ENCODE peak calls at places on chromosomes 2 and 18, in nine cellular contexts. B is colonic mucosa, Y is Peyer's patch, I is brain microvascular endothelial cell, P is tibial nerve, R is tibial artery, J is body of pancreas, H is heart left ventricle, A is heart right ventricle. S is an unnamed sample.

GRCh38 chr2:155662224-155662623 is 670.3 kb downstream of the NR4A2 start:
- DNase-seq in R (no peak), P (no peak), I (no peak), B (no peak), Y (no peak), J (no peak), H (no peak), A (no peak), S (no peak)

GRCh38 chr2:229407170-229407569 is 136.1 kb upstream of the PID1 start:
- DNase-seq in R (peak), A (peak), Y (peak), B (peak), J (peak), P (peak), H (peak), I (peak), S (peak)

GRCh38 chr2:230916218-230916617 is 8.8 kb downstream of the GPR55 start:
- DNase-seq in H (no peak), B (no peak), R (no peak), I (no peak), J (no peak), A (no peak), Y (no peak), P (no peak), S (no peak)

GRCh38 chr2:37665038-37665437 is 6.4 kb downstream of the CDC42EP3 start:
- DNase-seq in I (no peak), R (no peak), Y (no peak), H (no peak), J (no peak), B (no peak), P (no peak), A (no peak), S (no peak)

GRCh38 chr2:42522035-42522434 is 28.3 kb upstream of the KCNG3 start:
- DNase-seq in J (no peak), R (no peak), B (no peak), A (no peak), H (no peak), Y (no peak), P (no peak), I (no peak), S (no peak)

GRCh38 chr2:42047488-42048317 is at the start of gene PKDCC:
- DNase-seq in J (peak), Y (peak), A (peak), P (peak), B (peak), I (no peak), R (peak), H (peak), S (peak)

GRCh38 chr2:45345331-45346305 is 265.4 kb downstream of the SRBD1 start:
- DNase-seq in Y (no peak), I (no peak), B (no peak), J (no peak), P (no peak), A (no peak), H (no peak), R (no peak), S (no peak)

GRCh38 chr2:186459009-186459408 is 27.1 kb upstream of the ZC3H15 start:
- DNase-seq in Y (no peak), A (no peak), R (no peak), J (no peak), H (no peak), I (no peak), B (no peak), P (no peak), S (no peak)

GRCh38 chr2:133326651-133327397 is 241.4 kb downstream of the NCKAP5 start:
- DNase-seq in R (no peak), I (peak), J (no peak), B (no peak), H (no peak), A (no peak), Y (no peak), P (no peak), S (no peak)

GRCh38 chr2:161243873-161244272 is 64.4 kb upstream of the PSMD14 start:
- DNase-seq in J (no peak), A (no peak), P (no peak), I (no peak), H (no peak), B (no peak), R (no peak), Y (no peak), S (no peak)

GRCh38 chr2:78532762-78533399 is 492.6 kb upstream of the REG3G start:
- DNase-seq in A (no peak), R (no peak), P (no peak), B (no peak), I (no peak), J (no peak), H (no peak), Y (no peak), S (no peak)

GRCh38 chr2:14749869-14750268 is 117.4 kb downstream of the LRATD1 start:
- DNase-seq in R (no peak), J (no peak), P (no peak), I (no peak), Y (no peak), B (no peak), H (no peak), A (no peak), S (no peak)

GRCh38 chr2:96157649-96158553 is 12.7 kb upstream of the DUSP2 start:
- DNase-seq in P (no peak), Y (peak), H (no peak), I (peak), J (no peak), R (no peak), B (no peak), A (no peak), S (no peak)

GRCh38 chr2:64124571-64124970 is 19.6 kb downstream of the PELI1 start:
- DNase-seq in A (no peak), J (no peak), H (no peak), R (no peak), B (no peak), P (no peak), I (no peak), Y (no peak), S (no peak)

GRCh38 chr2:210225461-210225798 is 183 bp upstream of the ACADL start:
- DNase-seq in B (peak), A (no peak), Y (no peak), R (no peak), P (no peak), H (no peak), I (peak), J (no peak), S (peak)

GRCh38 chr2:76599732-76600368 is 889.1 kb upstream of the GCFC2 start:
- DNase-seq in B (peak), A (peak), Y (peak), J (peak), H (peak), I (peak), P (peak), R (no peak), S (peak)

GRCh38 chr2:236548179-236548918 is 21.3 kb upstream of the ACKR3 start:
- DNase-seq in J (no peak), I (no peak), R (no peak), P (no peak), H (no peak), A (no peak), B (no peak), Y (no peak), S (no peak)

GRCh38 chr2:1815053-1815452 is 70.7 kb upstream of the PXDN start:
- DNase-seq in A (no peak), I (no peak), B (no peak), H (no peak), R (no peak), Y (no peak), P (no peak), J (no peak), S (no peak)

GRCh38 chr2:85924522-85924921 is 35.7 kb upstream of the ST3GAL5 start:
- DNase-seq in A (peak), B (peak), P (peak), R (peak), H (peak), J (no peak), Y (no peak), I (no peak), S (peak)

GRCh38 chr2:45274190-45274926 is 265.1 kb upstream of the SIX2 start:
- DNase-seq in J (peak), P (no peak), H (no peak), Y (no peak), R (no peak), B (no peak), A (no peak), I (no peak), S (no peak)

GRCh38 chr18:79933765-79934164 is 17.7 kb downstream of the SLC66A2 start:
- DNase-seq in Y (peak), I (peak), B (peak), P (no peak), J (peak), A (no peak), R (peak), H (peak), S (no peak)

GRCh38 chr18:33334781-33335180 is 105.7 kb downstream of the CCDC178 start:
- DNase-seq in A (no peak), R (no peak), P (no peak), H (no peak), Y (no peak), J (no peak), B (no peak), I (no peak), S (no peak)

GRCh38 chr2:100752628-100753333 is 67.2 kb upstream of the NPAS2 start:
- DNase-seq in R (no peak), H (no peak), A (no peak), I (peak), Y (no peak), P (no peak), J (no peak), B (no peak), S (peak)

GRCh38 chr18:33184178-33184577 is 256.3 kb downstream of the CCDC178 start:
- DNase-seq in Y (no peak), P (no peak), H (no peak), B (no peak), A (no peak), I (no peak), R (no peak), J (no peak), S (no peak)

GRCh38 chr2:103627301-103627700 is 865.5 kb downstream of the TMEM182 start:
- DNase-seq in A (no peak), R (no peak), P (no peak), I (no peak), J (no peak), B (no peak), Y (no peak), H (no peak), S (no peak)

GRCh38 chr18:27789406-27789805 is 387.5 kb downstream of the CDH2 start:
- DNase-seq in P (no peak), Y (no peak), I (no peak), R (no peak), B (no peak), A (no peak), J (no peak), H (no peak), S (peak)

GRCh38 chr2:11342561-11343343 is 1.7 kb downstream of the ROCK2 start:
- DNase-seq in R (peak), H (no peak), A (no peak), B (peak), I (peak), P (no peak), J (peak), Y (no peak), S (peak)

GRCh38 chr18:36187138-36187825 is at the start of gene MOCOS:
- DNase-seq in P (peak), A (peak), Y (peak), B (peak), I (peak), J (peak), R (peak), H (peak), S (peak)

GRCh38 chr2:43038034-43038719 is 188.2 kb downstream of the ZFP36L2 start:
- DNase-seq in J (no peak), P (no peak), H (no peak), R (no peak), A (no peak), I (no peak), B (no peak), Y (peak), S (no peak)

GRCh38 chr2:177478029-177478428 is 85.5 kb downstream of the AGPS start:
- DNase-seq in R (no peak), Y (no peak), I (peak), B (no peak), J (no peak), A (no peak), P (no peak), H (no peak), S (no peak)

GRCh38 chr2:178282075-178282474 is 87.8 kb downstream of the OSBPL6 start:
- DNase-seq in Y (no peak), B (peak), H (no peak), R (no peak), I (peak), P (no peak), A (no peak), J (no peak), S (peak)

GRCh38 chr2:88967844-88968243 is 276.4 kb downstream of the RPIA start:
- DNase-seq in B (no peak), H (no peak), R (no peak), Y (no peak), J (no peak), A (no peak), P (no peak), I (no peak), S (peak)

GRCh38 chr2:2232167-2232566 is 98.9 kb downstream of the MYT1L start:
- DNase-seq in J (peak), I (no peak), P (no peak), B (no peak), Y (no peak), H (no peak), R (no peak), A (no peak), S (no peak)

GRCh38 chr2:212811036-212811805 is 272.6 kb upstream of the ERBB4 start:
- DNase-seq in I (no peak), B (no peak), Y (no peak), A (no peak), P (no peak), H (no peak), J (no peak), R (no peak), S (no peak)

GRCh38 chr2:29293830-29294438 is 178.7 kb downstream of the CLIP4 start:
- DNase-seq in I (no peak), B (no peak), H (no peak), R (no peak), Y (no peak), A (no peak), J (peak), P (peak), S (peak)

GRCh38 chr2:239903210-239903609 is 121.9 kb downstream of the NDUFA10 start:
- DNase-seq in I (no peak), R (no peak), J (no peak), H (no peak), Y (peak), A (no peak), P (no peak), B (no peak), S (no peak)

GRCh38 chr2:8191427-8191826 is 490.4 kb upstream of the ID2 start:
- DNase-seq in I (no peak), B (no peak), Y (no peak), A (no peak), P (no peak), J (no peak), H (no peak), R (no peak), S (no peak)

GRCh38 chr2:61775956-61776570 is 77.8 kb downstream of the FAM161A start:
- DNase-seq in J (no peak), B (no peak), A (no peak), I (no peak), P (no peak), R (no peak), H (no peak), Y (no peak), S (no peak)

GRCh38 chr18:8040021-8040420 is 472.9 kb downstream of the PTPRM start:
- DNase-seq in A (no peak), B (no peak), R (no peak), Y (no peak), P (no peak), J (no peak), I (no peak), H (no peak), S (no peak)

GRCh38 chr18:4605222-4605621 is 150.1 kb upstream of the DLGAP1 start:
- DNase-seq in A (no peak), R (no peak), J (no peak), H (no peak), Y (no peak), B (no peak), I (no peak), P (no peak), S (no peak)

GRCh38 chr18:4599312-4599711 is 144.2 kb upstream of the DLGAP1 start:
- DNase-seq in J (no peak), A (no peak), I (no peak), Y (no peak), R (no peak), P (no peak), B (no peak), H (no peak), S (no peak)

GRCh38 chr18:4603955-4604354 is 148.8 kb upstream of the DLGAP1 start:
- DNase-seq in H (no peak), Y (no peak), P (no peak), J (no peak), R (no peak), A (no peak), B (no peak), I (no peak), S (no peak)
- TF ChIP-seq CTCF in H (no peak), Y (no peak), P (no peak), J (no peak), R (no peak), A (no peak), B (no peak), I (no peak), S (no peak)

DNA sequence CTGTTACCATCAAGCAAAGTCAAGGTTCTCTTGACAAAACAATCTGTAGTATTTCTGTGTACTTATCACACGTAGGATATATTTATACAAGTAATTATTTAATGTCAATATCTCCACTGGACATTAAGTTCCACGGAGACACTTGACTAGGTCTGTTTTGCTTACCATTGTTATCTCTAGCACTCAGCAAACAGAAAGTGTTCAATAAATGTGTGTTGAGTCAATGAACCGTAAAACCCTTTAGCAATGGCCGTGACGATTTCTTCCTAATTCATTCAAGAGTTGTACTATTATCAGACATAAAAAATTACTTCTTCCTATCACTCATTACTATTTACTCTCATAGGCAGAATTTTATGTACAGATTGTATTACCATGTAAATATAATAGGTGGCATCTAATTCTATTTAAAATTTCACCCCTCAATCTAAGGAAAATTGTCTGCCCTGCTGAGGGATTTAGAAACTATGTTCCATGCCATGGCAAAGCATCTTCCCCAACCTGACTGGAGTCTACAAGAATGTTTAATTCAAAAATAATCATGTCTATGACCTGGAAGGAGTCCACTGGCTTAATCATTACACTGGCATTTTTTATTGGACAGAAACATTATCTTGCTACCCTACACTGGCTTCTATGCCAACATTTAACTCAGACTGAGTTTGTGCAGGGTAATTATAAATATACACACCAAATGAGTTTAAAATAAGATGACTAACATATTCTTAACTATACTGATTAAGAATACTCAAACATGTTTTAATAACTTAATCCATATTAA is 301.9 kb downstream of the ZEB2 start:
- DNase-seq in R (no peak), A (no peak), Y (no peak), P (no peak), B (no peak), I (no peak), H (no peak), J (no peak), S (no peak)
- H3K27ac ChIP-seq in R (no peak), A (no peak), Y (no peak), P (no peak), B (no peak), I (no peak), H (no peak), J (no peak), S (no peak)

DNA sequence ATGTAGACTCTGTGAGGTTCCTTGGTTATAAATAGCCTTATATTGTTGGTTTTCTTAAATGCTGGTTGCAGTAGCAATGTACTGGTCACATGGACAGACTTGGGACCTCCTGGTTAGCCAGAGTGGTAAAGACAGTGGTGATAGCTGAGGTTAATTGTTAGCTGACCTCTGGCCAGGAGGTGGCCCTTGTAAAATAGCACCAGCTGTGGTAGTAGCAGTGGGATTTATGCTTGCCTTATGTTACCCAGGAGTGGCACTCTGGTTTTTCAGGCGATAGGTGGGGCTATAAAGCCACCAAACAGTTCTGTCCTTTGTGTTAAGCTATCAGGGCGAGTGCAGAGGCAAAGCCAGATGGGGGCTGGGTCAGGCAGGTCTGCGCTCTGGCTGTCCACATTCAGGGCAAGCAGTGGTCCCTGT is 94.8 kb upstream of the SRD5A2 start:
- DNase-seq in J (no peak), I (no peak), H (no peak), R (no peak), Y (no peak), B (no peak), P (no peak), A (no peak), S (no peak)
- TF ChIP-seq CTCF in J (peak), I (no peak), H (no peak), R (no peak), Y (no peak), B (no peak), P (no peak), A (no peak), S (no peak)

GRCh38 chr2:23425338-23425871 is 40.4 kb downstream of the KLHL29 start:
- DNase-seq in P (no peak), Y (no peak), H (no peak), B (no peak), I (no peak), J (no peak), R (no peak), A (no peak), S (no peak)
- H3K27ac ChIP-seq in P (peak), Y (no peak), H (no peak), B (no peak), I (no peak), J (no peak), R (peak), A (no peak), S (peak)

S was measured in RWPE1.